ENCODE peak calls at places on chromosomes 16 and 17, in five cellular contexts. T is cardiac muscle cell, K is AG10803, V is spleen, M is PC-9. I is an unnamed sample.
A peak's percentile ranks its signal among the peaks of the same experiment; 100 is the strongest.

GRCh38 chr17:27475070-27475673 is 18.9 kb downstream of the KSR1 start:
- DNase-seq in M (no peak), T (no peak), K (no peak), V (no peak), I (peak; percentile 78)

GRCh38 chr17:5769936-5770335 is 185.6 kb upstream of the NLRP1 start:
- DNase-seq in T (no peak), K (peak; percentile 17), M (no peak), V (no peak), I (no peak)

GRCh38 chr17:40320771-40321501 is 12.0 kb downstream of the RARA start:
- DNase-seq in K (peak; percentile 65), T (no peak), M (no peak), V (peak; percentile 85), I (no peak)

GRCh38 chr16:85835956-85836705 is 36.6 kb downstream of the COX4I1 start:
- DNase-seq in V (peak; percentile 61), T (no peak), M (no peak), K (no peak), I (no peak)

GRCh38 chr17:75105269-75106080 is 4.3 kb upstream of the ARMC7 start:
- DNase-seq in K (peak; percentile 30), T (peak; percentile 60), V (no peak), M (peak; percentile 55), I (peak; percentile 63)

GRCh38 chr17:882827-883585 is 96.6 kb downstream of the NXN start:
- DNase-seq in K (peak; percentile 28), T (peak; percentile 71), V (no peak), M (peak; percentile 42), I (peak; percentile 47)

GRCh38 chr17:82091264-82092066 is 6.6 kb downstream of the FASN start:
- DNase-seq in V (no peak), M (no peak), K (no peak), T (no peak), I (no peak)

GRCh38 chr16:54265558-54266213 is 20.9 kb downstream of the IRX3 start:
- DNase-seq in K (peak; percentile 23), M (peak; percentile 24), T (no peak), V (no peak), I (no peak)

GRCh38 chr17:80474933-80475915 is 1.2 kb downstream of the NPTX1 start:
- DNase-seq in V (no peak), T (no peak), K (no peak), M (peak; percentile 60), I (peak; percentile 21)

GRCh38 chr17:250487-251300 is 69.2 kb upstream of the DOC2B start:
- DNase-seq in T (no peak), V (peak; percentile 35), M (no peak), K (no peak), I (no peak)

GRCh38 chr17:29682054-29682453 is 59.3 kb upstream of the CORO6 start:
- DNase-seq in V (no peak), T (no peak), M (no peak), K (no peak), I (no peak)

GRCh38 chr17:17603178-17603894 is 11.8 kb upstream of the PEMT start:
- DNase-seq in V (no peak), K (no peak), M (no peak), T (no peak), I (no peak)

GRCh38 chr16:17364319-17365210 is 106.2 kb downstream of the XYLT1 start:
- DNase-seq in T (no peak), K (peak; percentile 97), V (no peak), M (no peak), I (no peak)

GRCh38 chr17:73646409-73647305 is 2.4 kb upstream of the SDK2 start:
- DNase-seq in V (no peak), M (no peak), T (peak; percentile 63), K (no peak), I (no peak)

GRCh38 chr17:56678249-56679144 is 85.0 kb downstream of the NOG start:
- DNase-seq in K (no peak), V (no peak), M (no peak), T (peak; percentile 23), I (no peak)

GRCh38 chr17:42097691-42098661 is at the start of gene ZNF385C:
- DNase-seq in K (no peak), M (no peak), V (peak; percentile 78), T (peak; percentile 18), I (no peak)

GRCh38 chr17:37039269-37039668 is 90.5 kb downstream of the AATF start:
- DNase-seq in V (no peak), K (no peak), T (no peak), M (no peak), I (no peak)

GRCh38 chr17:59357219-59357699 is 25.8 kb downstream of the YPEL2 start:
- DNase-seq in K (peak; percentile 80), T (no peak), V (no peak), M (no peak), I (no peak)

GRCh38 chr16:85648782-85649181 is 35.7 kb downstream of the GSE1 start:
- DNase-seq in V (no peak), M (no peak), K (no peak), T (no peak), I (no peak)

GRCh38 chr17:72696156-72696555 is 396.3 kb downstream of the SLC39A11 start:
- DNase-seq in T (no peak), M (no peak), V (no peak), K (no peak), I (no peak)

GRCh38 chr16:53754938-53755910 is 51.3 kb downstream of the FTO start:
- DNase-seq in M (no peak), K (peak; percentile 66), V (no peak), T (no peak), I (peak; percentile 91)

GRCh38 chr17:74061758-74062157 is 141.7 kb upstream of the RPL38 start:
- DNase-seq in M (no peak), V (no peak), T (no peak), K (no peak), I (no peak)

GRCh38 chr16:13012591-13012990 is 111.2 kb downstream of the SHISA9 start:
- DNase-seq in V (no peak), M (no peak), K (no peak), T (peak; percentile 54), I (no peak)

GRCh38 chr17:66464921-66465320 is 162.5 kb downstream of the PRKCA start:
- DNase-seq in V (no peak), T (no peak), M (no peak), K (no peak), I (no peak)

GRCh38 chr17:72487731-72488325 is 367.0 kb downstream of the SOX9 start:
- DNase-seq in M (no peak), T (no peak), V (peak; percentile 47), K (no peak), I (no peak)

GRCh38 chr17:8555062-8555461 is 75.5 kb downstream of the MYH10 start:
- DNase-seq in M (no peak), V (no peak), K (no peak), T (no peak), I (peak; percentile 84)

DNA sequence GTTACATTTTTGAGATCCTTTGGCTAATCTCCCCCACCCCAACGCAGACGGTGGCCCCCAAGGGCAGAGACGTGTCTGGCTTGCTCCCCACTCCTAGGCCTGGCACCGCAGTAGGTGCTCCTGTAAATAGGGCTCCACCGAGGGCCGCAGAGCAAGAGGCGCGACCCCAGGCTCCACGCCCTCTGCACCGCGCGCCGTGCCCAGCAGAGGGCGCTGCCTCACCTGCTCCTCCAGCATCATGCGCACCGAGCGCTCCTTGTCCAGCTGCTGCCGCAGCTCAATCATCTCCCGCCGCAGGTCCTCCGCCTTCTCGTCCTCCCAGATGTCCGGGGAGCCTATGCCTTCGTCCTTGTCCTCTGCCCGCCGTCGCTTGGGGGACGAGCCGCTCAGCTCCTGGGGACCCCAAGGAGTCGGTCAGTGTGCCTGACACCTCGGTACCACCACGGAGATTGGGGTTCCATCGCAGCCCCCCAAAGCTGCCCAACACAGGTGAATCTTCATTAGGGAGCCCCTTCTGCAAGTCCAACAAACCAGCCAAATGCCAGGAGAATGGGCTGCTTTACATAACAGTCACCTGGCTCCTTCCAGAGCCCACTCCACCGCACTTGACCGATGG is 11.2 kb downstream of the TFAP4 start:
- DNase-seq in T (peak; percentile 66), V (no peak), M (no peak), K (peak; percentile 21), I (peak; percentile 34)
- TF ChIP-seq CTCF in T (peak; percentile 59), V (peak; percentile 74), M (peak; percentile 68), K (peak; percentile 44), I (peak; percentile 53)

GRCh38 chr16:82935781-82936180 is 309.0 kb downstream of the CDH13 start:
- DNase-seq in K (no peak), T (no peak), V (no peak), M (no peak), I (peak; percentile 7)
- H3K4me3 ChIP-seq in K (no peak overlapping the region), T (no peak overlapping the region), V (no peak overlapping the region), M (no peak overlapping the region), I (no peak overlapping the region)

DNA sequence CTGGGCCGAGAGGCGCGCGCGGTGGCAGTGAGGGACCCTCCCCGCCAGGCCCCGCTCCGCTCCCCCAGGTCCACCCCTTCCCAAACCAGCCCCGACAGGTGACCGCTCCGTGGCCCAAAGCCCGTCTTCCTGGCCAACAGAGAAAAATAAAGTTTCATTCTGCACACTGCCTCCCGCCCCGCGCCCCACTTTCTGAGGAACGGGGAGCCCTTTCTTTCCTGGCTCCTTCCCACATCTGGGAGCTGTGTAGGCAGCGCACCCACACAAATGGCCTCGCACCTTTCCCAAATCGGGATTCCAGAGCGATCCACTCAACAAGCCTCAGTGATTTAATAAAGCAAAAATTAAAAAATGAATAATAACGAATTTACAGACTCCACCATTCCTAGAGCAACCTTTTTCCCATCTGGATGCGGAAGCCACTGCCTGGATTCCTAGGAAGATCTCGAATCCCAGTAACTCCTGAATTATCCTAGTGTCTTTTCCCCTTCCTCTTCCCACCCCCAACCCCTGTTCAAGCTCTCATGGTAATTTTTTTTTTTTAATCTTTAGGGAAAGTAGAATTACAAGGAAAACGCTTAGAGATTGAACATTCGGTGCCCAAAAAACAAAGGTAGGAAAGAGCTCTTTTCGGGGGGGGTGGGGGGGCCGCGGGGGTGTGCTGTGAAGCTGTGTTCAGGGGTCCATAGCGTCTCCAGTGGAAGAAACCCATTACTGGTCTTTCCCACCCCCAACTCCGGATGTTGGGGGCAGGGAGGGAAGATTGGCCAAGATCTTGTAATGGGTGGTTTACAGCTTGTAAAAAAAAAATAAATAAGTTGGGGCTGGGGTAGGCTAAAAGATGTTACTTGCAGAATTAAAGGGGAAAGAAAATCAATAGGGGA is 1.6 kb downstream of the IGF2BP1 start:
- DNase-seq in V (no peak), K (no peak), T (peak; percentile 48), M (no peak), I (no peak)
- TF ChIP-seq CTCF in V (no peak), K (no peak), T (peak; percentile 22), M (no peak), I (no peak)

GRCh38 chr16:4938683-4939030 is 1.7 kb upstream of the PPL start:
- DNase-seq in T (no peak), V (no peak), M (no peak), K (peak; percentile 67), I (no peak)
- H3K4me3 ChIP-seq in T (no peak overlapping the region), V (no peak overlapping the region), M (no peak overlapping the region), K (no peak overlapping the region), I (no peak overlapping the region)

GRCh38 chr16:84307209-84307954 is 12.7 kb downstream of the WFDC1 start:
- DNase-seq in V (no peak), K (no peak), T (no peak), M (no peak), I (no peak)

GRCh38 chr16:84303516-84303915 is 8.8 kb downstream of the WFDC1 start:
- DNase-seq in M (no peak), T (no peak), V (no peak), K (no peak), I (no peak)

GRCh38 chr16:84310642-84311041 is 16.0 kb downstream of the WFDC1 start:
- DNase-seq in T (no peak), V (no peak), M (no peak), K (no peak), I (no peak)

GRCh38 chr16:84306564-84306963 is 11.9 kb downstream of the WFDC1 start:
- DNase-seq in M (no peak), K (no peak), T (no peak), V (no peak), I (no peak)

GRCh38 chr16:84308120-84308519 is 13.4 kb downstream of the WFDC1 start:
- DNase-seq in K (peak; percentile 39), T (peak; percentile 84), V (peak; percentile 81), M (peak; percentile 59), I (peak; percentile 26)
- TF ChIP-seq CTCF in K (peak; percentile 60), T (peak; percentile 56), V (peak; percentile 62), M (peak; percentile 81), I (peak; percentile 44)

I was measured in epithelial cell of esophagus.